ENCODE peak calls at places on chromosomes 3 and 15, in four cellular contexts. H, G, V and X are unnamed samples.
A peak's percentile ranks its signal among the peaks of the same experiment; 100 is the strongest.

GRCh38 chr3:66812126-66812525 is 186.0 kb upstream of the KBTBD8 start:
- DNase-seq in H (no peak), G (no peak), V (no peak), X (no peak)

GRCh38 chr3:169268942-169269460 is 394.5 kb downstream of the MECOM start:
- DNase-seq in H (no peak), G (no peak), V (no peak), X (no peak)

GRCh38 chr15:59885832-59886231 is 118.3 kb upstream of the FOXB1 start:
- DNase-seq in H (no peak), G (no peak), V (no peak), X (no peak)

GRCh38 chr3:112390783-112391641 is 58.1 kb downstream of the CD200 start:
- DNase-seq in H (peak; percentile 51), G (no peak), V (no peak), X (no peak)

GRCh38 chr3:115698851-115699535 is 75.7 kb downstream of the GAP43 start:
- DNase-seq in H (no peak), G (no peak), V (no peak), X (no peak)

GRCh38 chr3:133792171-133792763 is 13.3 kb upstream of the SRPRB start:
- DNase-seq in H (peak; percentile 34), G (no peak), V (no peak), X (no peak)

GRCh38 chr15:87907676-87908446 is 348.7 kb downstream of the NTRK3 start:
- DNase-seq in H (no peak), G (no peak), V (no peak), X (no peak)

GRCh38 chr15:75672646-75673425 is 25.1 kb downstream of the SNX33 start:
- DNase-seq in H (no peak), G (no peak), V (no peak), X (peak; percentile 53)

GRCh38 chr3:147038456-147038855 is 367.9 kb downstream of the ZIC4 start:
- DNase-seq in H (no peak), G (no peak), V (no peak), X (no peak)

GRCh38 chr15:71758716-71759115 is 51.6 kb upstream of the NR2E3 start:
- DNase-seq in H (no peak), G (no peak), V (no peak), X (no peak)

GRCh38 chr15:79886119-79886518 is 10.7 kb downstream of the MTHFS start:
- DNase-seq in H (no peak), G (no peak), V (no peak), X (no peak)

GRCh38 chr15:28934645-28935044 is 48.9 kb downstream of the APBA2 start:
- DNase-seq in H (no peak), G (no peak), V (no peak), X (no peak)

GRCh38 chr3:29694783-29695182 is 413.9 kb downstream of the RBMS3 start:
- DNase-seq in H (peak; percentile 94), G (no peak), V (peak; percentile 46), X (no peak)

GRCh38 chr3:52222319-52223221 is 2.9 kb downstream of the TLR9 start:
- DNase-seq in H (no peak), G (no peak), V (no peak), X (no peak)

GRCh38 chr15:72994778-72995177 is 57.5 kb upstream of the NEO1 start:
- DNase-seq in H (no peak), G (no peak), V (no peak), X (peak; percentile 24)
- H3K27ac ChIP-seq in H (no peak overlapping the region), G (no peak overlapping the region), V (no peak overlapping the region), X (peak overlapping the region; percentile 14)

GRCh38 chr15:92924216-92924615 is 24.1 kb downstream of the CHD2 start:
- DNase-seq in H (no peak), G (no peak), V (no peak), X (no peak)

GRCh38 chr15:92922405-92923002 is 22.4 kb downstream of the CHD2 start:
- DNase-seq in H (no peak), G (no peak), V (no peak), X (no peak)

GRCh38 chr15:92917606-92918407 is 17.7 kb downstream of the CHD2 start:
- DNase-seq in H (peak; percentile 96), G (no peak), V (peak; percentile 95), X (peak; percentile 93)

GRCh38 chr15:92921215-92922131 is 21.3 kb downstream of the CHD2 start:
- DNase-seq in H (peak; percentile 96), G (no peak), V (no peak), X (no peak)

GRCh38 chr15:92920595-92921169 is 20.6 kb downstream of the CHD2 start:
- DNase-seq in H (peak; percentile 17), G (no peak), V (no peak), X (no peak)
- H3K4me1 ChIP-seq in H (peaks cover 70% of the 10 kb centered on the region), G (peaks cover 78% of the 10 kb centered on the region), V (peaks cover 15% of the 10 kb centered on the region), X (peaks cover 88% of the 10 kb centered on the region)

GRCh38 chr3:32430900-32431299 is 39.2 kb downstream of the CMTM7 start:
- DNase-seq in H (no peak), G (no peak), V (no peak), X (no peak)
- H3K27ac ChIP-seq in H (no peak overlapping the region), G (no peak overlapping the region), V (no peak overlapping the region), X (no peak overlapping the region)

DNA sequence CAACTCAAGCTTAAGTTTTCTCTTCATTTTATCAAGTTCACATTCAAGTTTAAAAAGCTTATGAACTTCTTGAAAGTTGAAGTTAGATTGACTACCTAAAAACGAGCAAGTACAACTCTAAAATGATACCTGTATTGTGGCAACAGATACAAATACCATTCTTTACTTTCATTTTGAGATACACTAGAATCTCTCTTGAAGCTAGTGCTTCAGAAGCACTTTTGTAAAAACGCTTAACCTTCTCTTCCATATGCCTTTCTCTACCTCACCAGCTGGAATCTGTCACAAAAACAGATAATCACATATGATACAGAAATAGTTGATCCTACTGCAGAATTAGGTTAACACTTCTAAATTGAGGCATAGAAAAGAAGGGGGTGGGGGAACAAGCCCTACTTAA is 1.6 kb downstream of the ATOSA start:
- DNase-seq in H (peak; percentile 4), G (no peak), V (no peak), X (no peak)
- H3K4me1 ChIP-seq in H (peaks cover 29% of the 10 kb centered on the region), G (peaks cover 18% of the 10 kb centered on the region), V (no peaks in the 10 kb centered on the region), X (peaks cover 80% of the 10 kb centered on the region)

GRCh38 chr3:188164248-188164687 is 10.3 kb downstream of the LPP start:
- DNase-seq in H (peak; percentile 91), G (no peak), V (no peak), X (no peak)
- H3K27ac ChIP-seq in H (peak overlapping the region; percentile 95), G (peak overlapping the region; percentile 26), V (peak overlapping the region; percentile 29), X (peak overlapping the region; percentile 98)

GRCh38 chr15:56752986-56753385 is 19.7 kb upstream of the ZNF280D start:
- DNase-seq in H (no peak), G (no peak), V (no peak), X (no peak)
- H3K4me1 ChIP-seq in H (no peaks in the 10 kb centered on the region), G (no peaks in the 10 kb centered on the region), V (no peaks in the 10 kb centered on the region), X (no peaks in the 10 kb centered on the region)

GRCh38 chr3:152264378-152264777 is 4.4 kb upstream of the MBNL1 start:
- DNase-seq in H (no peak), G (no peak), V (no peak), X (no peak)
- H3K27ac ChIP-seq in H (no peak overlapping the region), G (no peak overlapping the region), V (no peak overlapping the region), X (no peak overlapping the region)